ENCODE peak calls at places on chromosomes 6 and 20, in five cellular contexts. One of them, this sample, is unnamed.

GRCh38 chr6:111480988-111481830 is 1.8 kb downstream of the REV3L start:
- DNase-seq in DMS153: no peak
- DNase-seq in activated CD4-positive, alpha-beta T cell treated with anti-CD3 and anti-CD28 coated beads, Interleukin-2, amount 50 U/mL, for 1 hour: no peak
- DNase-seq in CD4-positive, alpha-beta memory T cell: no peak
- DNase-seq in mucosa of descending colon: no peak
- DNase-seq in this sample: peak

GRCh38 chr6:5584072-5584471 is 322.8 kb downstream of the FARS2 start:
- DNase-seq in DMS153: no peak
- DNase-seq in activated CD4-positive, alpha-beta T cell treated with anti-CD3 and anti-CD28 coated beads, Interleukin-2, amount 50 U/mL, for 1 hour: no peak
- DNase-seq in CD4-positive, alpha-beta memory T cell: no peak
- DNase-seq in mucosa of descending colon: no peak
- DNase-seq in this sample: no peak

GRCh38 chr6:36358235-36358915 is 21.7 kb upstream of the BNIP5 start:
- DNase-seq in DMS153: no peak
- DNase-seq in activated CD4-positive, alpha-beta T cell treated with anti-CD3 and anti-CD28 coated beads, Interleukin-2, amount 50 U/mL, for 1 hour: no peak
- DNase-seq in CD4-positive, alpha-beta memory T cell: no peak
- DNase-seq in mucosa of descending colon: no peak
- DNase-seq in this sample: no peak

GRCh38 chr20:63032861-63033634 is 26.3 kb upstream of the BHLHE23 start:
- DNase-seq in DMS153: peak
- DNase-seq in activated CD4-positive, alpha-beta T cell treated with anti-CD3 and anti-CD28 coated beads, Interleukin-2, amount 50 U/mL, for 1 hour: no peak
- DNase-seq in CD4-positive, alpha-beta memory T cell: no peak
- DNase-seq in mucosa of descending colon: peak
- DNase-seq in this sample: no peak

GRCh38 chr6:143288923-143289322 is 161.6 kb downstream of the ADAT2 start:
- DNase-seq in DMS153: no peak
- DNase-seq in activated CD4-positive, alpha-beta T cell treated with anti-CD3 and anti-CD28 coated beads, Interleukin-2, amount 50 U/mL, for 1 hour: no peak
- DNase-seq in CD4-positive, alpha-beta memory T cell: no peak
- DNase-seq in mucosa of descending colon: no peak
- DNase-seq in this sample: no peak

GRCh38 chr6:107491791-107492674 is 2.1 kb downstream of the SOBP start:
- DNase-seq in DMS153: no peak
- DNase-seq in activated CD4-positive, alpha-beta T cell treated with anti-CD3 and anti-CD28 coated beads, Interleukin-2, amount 50 U/mL, for 1 hour: no peak
- DNase-seq in CD4-positive, alpha-beta memory T cell: no peak
- DNase-seq in mucosa of descending colon: no peak
- DNase-seq in this sample: peak

GRCh38 chr20:50111120-50111828 is 1.7 kb downstream of the UBE2V1 start:
- DNase-seq in DMS153: no peak
- DNase-seq in activated CD4-positive, alpha-beta T cell treated with anti-CD3 and anti-CD28 coated beads, Interleukin-2, amount 50 U/mL, for 1 hour: peak
- DNase-seq in CD4-positive, alpha-beta memory T cell: no peak
- DNase-seq in mucosa of descending colon: no peak
- DNase-seq in this sample: peak

GRCh38 chr6:42898891-42899361 is 16.9 kb upstream of the PTCRA start:
- DNase-seq in DMS153: peak
- DNase-seq in activated CD4-positive, alpha-beta T cell treated with anti-CD3 and anti-CD28 coated beads, Interleukin-2, amount 50 U/mL, for 1 hour: peak
- DNase-seq in CD4-positive, alpha-beta memory T cell: peak
- DNase-seq in mucosa of descending colon: no peak
- DNase-seq in this sample: peak

GRCh38 chr6:143276436-143276835 is 174.1 kb downstream of the ADAT2 start:
- DNase-seq in DMS153: no peak
- DNase-seq in activated CD4-positive, alpha-beta T cell treated with anti-CD3 and anti-CD28 coated beads, Interleukin-2, amount 50 U/mL, for 1 hour: no peak
- DNase-seq in CD4-positive, alpha-beta memory T cell: no peak
- DNase-seq in mucosa of descending colon: no peak
- DNase-seq in this sample: no peak

GRCh38 chr20:16003310-16003709 is 569.9 kb downstream of the KIF16B start:
- DNase-seq in DMS153: no peak
- DNase-seq in activated CD4-positive, alpha-beta T cell treated with anti-CD3 and anti-CD28 coated beads, Interleukin-2, amount 50 U/mL, for 1 hour: no peak
- DNase-seq in CD4-positive, alpha-beta memory T cell: no peak
- DNase-seq in mucosa of descending colon: no peak
- DNase-seq in this sample: no peak

GRCh38 chr6:67593247-67593646 is 1041.8 kb upstream of the ADGRB3 start:
- DNase-seq in DMS153: no peak
- DNase-seq in activated CD4-positive, alpha-beta T cell treated with anti-CD3 and anti-CD28 coated beads, Interleukin-2, amount 50 U/mL, for 1 hour: no peak
- DNase-seq in CD4-positive, alpha-beta memory T cell: no peak
- DNase-seq in mucosa of descending colon: no peak
- DNase-seq in this sample: no peak

GRCh38 chr6:128889870-128890269 is 6.9 kb downstream of the LAMA2 start:
- DNase-seq in DMS153: no peak
- DNase-seq in activated CD4-positive, alpha-beta T cell treated with anti-CD3 and anti-CD28 coated beads, Interleukin-2, amount 50 U/mL, for 1 hour: no peak
- DNase-seq in CD4-positive, alpha-beta memory T cell: no peak
- DNase-seq in mucosa of descending colon: no peak
- DNase-seq in this sample: no peak

GRCh38 chr20:3741846-3742458 is 9.5 kb downstream of the HSPA12B start:
- DNase-seq in DMS153: no peak
- DNase-seq in activated CD4-positive, alpha-beta T cell treated with anti-CD3 and anti-CD28 coated beads, Interleukin-2, amount 50 U/mL, for 1 hour: no peak
- DNase-seq in CD4-positive, alpha-beta memory T cell: no peak
- DNase-seq in mucosa of descending colon: no peak
- DNase-seq in this sample: no peak

GRCh38 chr6:43277643-43278523 is 20.2 kb upstream of the SLC22A7 start:
- DNase-seq in DMS153: no peak
- DNase-seq in activated CD4-positive, alpha-beta T cell treated with anti-CD3 and anti-CD28 coated beads, Interleukin-2, amount 50 U/mL, for 1 hour: no peak
- DNase-seq in CD4-positive, alpha-beta memory T cell: no peak
- DNase-seq in mucosa of descending colon: peak
- DNase-seq in this sample: no peak

GRCh38 chr6:6825986-6826901 is 237.7 kb downstream of the LY86 start:
- DNase-seq in DMS153: peak
- DNase-seq in activated CD4-positive, alpha-beta T cell treated with anti-CD3 and anti-CD28 coated beads, Interleukin-2, amount 50 U/mL, for 1 hour: no peak
- DNase-seq in CD4-positive, alpha-beta memory T cell: no peak
- DNase-seq in mucosa of descending colon: no peak
- DNase-seq in this sample: peak

GRCh38 chr20:17456226-17456625 is 75.0 kb downstream of the BFSP1 start:
- DNase-seq in DMS153: no peak
- DNase-seq in activated CD4-positive, alpha-beta T cell treated with anti-CD3 and anti-CD28 coated beads, Interleukin-2, amount 50 U/mL, for 1 hour: no peak
- DNase-seq in CD4-positive, alpha-beta memory T cell: no peak
- DNase-seq in mucosa of descending colon: no peak
- DNase-seq in this sample: no peak

GRCh38 chr20:46699651-46700359 is 9.6 kb upstream of the SLC2A10 start:
- DNase-seq in DMS153: no peak
- DNase-seq in activated CD4-positive, alpha-beta T cell treated with anti-CD3 and anti-CD28 coated beads, Interleukin-2, amount 50 U/mL, for 1 hour: no peak
- DNase-seq in CD4-positive, alpha-beta memory T cell: no peak
- DNase-seq in mucosa of descending colon: no peak
- DNase-seq in this sample: peak

GRCh38 chr6:2765896-2766766 is 938 bp downstream of the WRNIP1 start:
- DNase-seq in DMS153: no peak
- DNase-seq in activated CD4-positive, alpha-beta T cell treated with anti-CD3 and anti-CD28 coated beads, Interleukin-2, amount 50 U/mL, for 1 hour: no peak
- DNase-seq in CD4-positive, alpha-beta memory T cell: peak
- DNase-seq in mucosa of descending colon: peak
- DNase-seq in this sample: no peak

GRCh38 chr20:51354769-51355319 is 187.7 kb downstream of the NFATC2 start:
- DNase-seq in DMS153: peak
- DNase-seq in activated CD4-positive, alpha-beta T cell treated with anti-CD3 and anti-CD28 coated beads, Interleukin-2, amount 50 U/mL, for 1 hour: no peak
- DNase-seq in CD4-positive, alpha-beta memory T cell: no peak
- DNase-seq in mucosa of descending colon: no peak
- DNase-seq in this sample: peak

GRCh38 chr20:50848341-50848808 is 53.5 kb downstream of the BCAS4 start:
- DNase-seq in DMS153: no peak
- DNase-seq in activated CD4-positive, alpha-beta T cell treated with anti-CD3 and anti-CD28 coated beads, Interleukin-2, amount 50 U/mL, for 1 hour: no peak
- DNase-seq in CD4-positive, alpha-beta memory T cell: no peak
- DNase-seq in mucosa of descending colon: no peak
- DNase-seq in this sample: no peak

GRCh38 chr20:19492116-19492515 is 265.9 kb upstream of the RIN2 start:
- DNase-seq in DMS153: no peak
- DNase-seq in activated CD4-positive, alpha-beta T cell treated with anti-CD3 and anti-CD28 coated beads, Interleukin-2, amount 50 U/mL, for 1 hour: no peak
- DNase-seq in CD4-positive, alpha-beta memory T cell: no peak
- DNase-seq in mucosa of descending colon: no peak
- DNase-seq in this sample: no peak

GRCh38 chr6:6856538-6857523 is 250.9 kb upstream of the RREB1 start:
- DNase-seq in DMS153: peak
- DNase-seq in activated CD4-positive, alpha-beta T cell treated with anti-CD3 and anti-CD28 coated beads, Interleukin-2, amount 50 U/mL, for 1 hour: peak
- DNase-seq in CD4-positive, alpha-beta memory T cell: peak
- DNase-seq in mucosa of descending colon: peak
- DNase-seq in this sample: peak

GRCh38 chr6:72322778-72323177 is 299.1 kb upstream of the KCNQ5 start:
- DNase-seq in DMS153: no peak
- DNase-seq in activated CD4-positive, alpha-beta T cell treated with anti-CD3 and anti-CD28 coated beads, Interleukin-2, amount 50 U/mL, for 1 hour: no peak
- DNase-seq in CD4-positive, alpha-beta memory T cell: no peak
- DNase-seq in mucosa of descending colon: no peak
- DNase-seq in this sample: no peak